ENCODE peak calls at places on chromosome 6, in seven cellular contexts. One of them, this sample, is unnamed.

GRCh38 chr6:108550256-108550655 is 10.5 kb upstream of the FOXO3 start:
- DNase-seq in AG08396: no peak
- DNase-seq in HEK293T: no peak
- DNase-seq in AML-193: no peak
- DNase-seq in chondrocyte: no peak
- DNase-seq in activated CD8-positive, alpha-beta T cell treated with anti-CD3 and anti-CD28 coated beads, Interleukin-2, amount 10 ng/mL, durations not matched to agents 7 days and 5 days: no peak
- DNase-seq in NCI-H524: no peak
- DNase-seq in this sample: no peak

GRCh38 chr6:158655569-158656450 is 6.0 kb downstream of the SYTL3 start:
- DNase-seq in AG08396: no peak
- DNase-seq in HEK293T: no peak
- DNase-seq in AML-193: no peak
- DNase-seq in chondrocyte: no peak
- DNase-seq in activated CD8-positive, alpha-beta T cell treated with anti-CD3 and anti-CD28 coated beads, Interleukin-2, amount 10 ng/mL, durations not matched to agents 7 days and 5 days: no peak
- DNase-seq in NCI-H524: peak
- DNase-seq in this sample: peak

GRCh38 chr6:53461682-53462081 is 83.2 kb downstream of the GCLC start:
- DNase-seq in AG08396: no peak
- DNase-seq in HEK293T: no peak
- DNase-seq in AML-193: no peak
- DNase-seq in chondrocyte: no peak
- DNase-seq in activated CD8-positive, alpha-beta T cell treated with anti-CD3 and anti-CD28 coated beads, Interleukin-2, amount 10 ng/mL, durations not matched to agents 7 days and 5 days: no peak
- DNase-seq in NCI-H524: no peak
- DNase-seq in this sample: no peak

GRCh38 chr6:45478235-45478634 is 100.5 kb upstream of the SUPT3H start:
- DNase-seq in AG08396: peak
- DNase-seq in HEK293T: no peak
- DNase-seq in AML-193: peak
- DNase-seq in chondrocyte: no peak
- DNase-seq in activated CD8-positive, alpha-beta T cell treated with anti-CD3 and anti-CD28 coated beads, Interleukin-2, amount 10 ng/mL, durations not matched to agents 7 days and 5 days: no peak
- DNase-seq in NCI-H524: no peak
- DNase-seq in this sample: no peak

GRCh38 chr6:117536317-117536716 is 53.8 kb downstream of the DCBLD1 start:
- DNase-seq in AG08396: no peak
- DNase-seq in HEK293T: no peak
- DNase-seq in AML-193: no peak
- DNase-seq in chondrocyte: no peak
- DNase-seq in activated CD8-positive, alpha-beta T cell treated with anti-CD3 and anti-CD28 coated beads, Interleukin-2, amount 10 ng/mL, durations not matched to agents 7 days and 5 days: no peak
- DNase-seq in NCI-H524: no peak
- DNase-seq in this sample: no peak

GRCh38 chr6:37713529-37714119 is 15.9 kb upstream of the MDGA1 start:
- DNase-seq in AG08396: no peak
- DNase-seq in HEK293T: no peak
- DNase-seq in AML-193: no peak
- DNase-seq in chondrocyte: no peak
- DNase-seq in activated CD8-positive, alpha-beta T cell treated with anti-CD3 and anti-CD28 coated beads, Interleukin-2, amount 10 ng/mL, durations not matched to agents 7 days and 5 days: no peak
- DNase-seq in NCI-H524: peak
- DNase-seq in this sample: no peak

GRCh38 chr6:167287513-167288048 is 3.5 kb upstream of the UNC93A start:
- DNase-seq in AG08396: no peak
- DNase-seq in HEK293T: no peak
- DNase-seq in AML-193: no peak
- DNase-seq in chondrocyte: no peak
- DNase-seq in activated CD8-positive, alpha-beta T cell treated with anti-CD3 and anti-CD28 coated beads, Interleukin-2, amount 10 ng/mL, durations not matched to agents 7 days and 5 days: no peak
- DNase-seq in NCI-H524: no peak
- DNase-seq in this sample: no peak

GRCh38 chr6:158311193-158311592 is 1.1 kb upstream of the TULP4 start:
- DNase-seq in AG08396: no peak
- DNase-seq in HEK293T: no peak
- DNase-seq in AML-193: no peak
- DNase-seq in chondrocyte: no peak
- DNase-seq in activated CD8-positive, alpha-beta T cell treated with anti-CD3 and anti-CD28 coated beads, Interleukin-2, amount 10 ng/mL, durations not matched to agents 7 days and 5 days: no peak
- DNase-seq in NCI-H524: no peak
- DNase-seq in this sample: no peak

GRCh38 chr6:51467231-51467952 is 620.0 kb downstream of the PKHD1 start:
- DNase-seq in AG08396: no peak
- DNase-seq in HEK293T: no peak
- DNase-seq in AML-193: no peak
- DNase-seq in chondrocyte: no peak
- DNase-seq in activated CD8-positive, alpha-beta T cell treated with anti-CD3 and anti-CD28 coated beads, Interleukin-2, amount 10 ng/mL, durations not matched to agents 7 days and 5 days: no peak
- DNase-seq in NCI-H524: no peak
- DNase-seq in this sample: no peak

GRCh38 chr6:26234421-26235239 is 130.4 kb upstream of the BTN3A2 start:
- DNase-seq in AG08396: peak
- DNase-seq in HEK293T: peak
- DNase-seq in AML-193: no peak
- DNase-seq in chondrocyte: no peak
- DNase-seq in activated CD8-positive, alpha-beta T cell treated with anti-CD3 and anti-CD28 coated beads, Interleukin-2, amount 10 ng/mL, durations not matched to agents 7 days and 5 days: peak
- DNase-seq in NCI-H524: peak
- DNase-seq in this sample: peak